ENCODE peak calls at places on chromosomes 4 and X, in four cellular contexts. U, G, R and Y are unnamed samples.

GRCh38 chrX:117633277-117633676 is 483.3 kb downstream of the KLHL13 start:
- DNase-seq in U (no peak), G (no peak), R (no peak), Y (no peak)

GRCh38 chr4:88841635-88842034 is 144.0 kb upstream of the NAP1L5 start:
- DNase-seq in U (no peak), G (no peak), R (no peak), Y (no peak)

GRCh38 chrX:116499780-116500179 is 37.0 kb upstream of the CT83 start:
- DNase-seq in U (no peak), G (no peak), R (no peak), Y (no peak)

GRCh38 chr4:151157543-151157942 is 58.1 kb downstream of the RPS3A start:
- DNase-seq in U (no peak), G (no peak), R (no peak), Y (no peak)

GRCh38 chr4:179728305-179728704 is 2286.1 kb upstream of the AGA start:
- DNase-seq in U (no peak), G (no peak), R (no peak), Y (no peak)

GRCh38 chrX:65451663-65452062 is 82.9 kb downstream of the LAS1L start:
- DNase-seq in U (peak), G (no peak), R (peak), Y (no peak)

GRCh38 chr4:72006576-72006975 is 25.2 kb upstream of the NPFFR2 start:
- DNase-seq in U (peak), G (no peak), R (peak), Y (no peak)

GRCh38 chr4:80036949-80037348 is 36.1 kb downstream of the ANTXR2 start:
- DNase-seq in U (peak), G (no peak), R (peak), Y (no peak)

GRCh38 chr4:171721937-171722336 is 91.3 kb upstream of the GALNTL6 start:
- DNase-seq in U (peak), G (no peak), R (no peak), Y (no peak)

GRCh38 chr4:173185832-173186545 is 17.4 kb downstream of the GALNT7 start:
- DNase-seq in U (no peak), G (no peak), R (no peak), Y (no peak)

GRCh38 chr4:176902710-176903323 is 110.1 kb upstream of the VEGFC start:
- DNase-seq in U (no peak), G (no peak), R (peak), Y (no peak)

GRCh38 chr4:76060506-76060905 is 14.0 kb upstream of the ART3 start:
- DNase-seq in U (no peak), G (no peak), R (no peak), Y (no peak)

GRCh38 chrX:30971761-30972603 is 82.9 kb upstream of the TAB3 start:
- DNase-seq in U (peak), G (peak), R (peak), Y (peak)

GRCh38 chr4:73740353-73740778 is at the start of gene CXCL8:
- DNase-seq in U (peak), G (no peak), R (peak), Y (no peak)

GRCh38 chr4:74152841-74153240 is 5.1 kb upstream of the MTHFD2L start:
- DNase-seq in U (no peak), G (no peak), R (peak), Y (no peak)

GRCh38 chrX:12894074-12894691 is 12.2 kb upstream of the TLR8 start:
- DNase-seq in U (peak), G (no peak), R (peak), Y (no peak)

GRCh38 chrX:12890467-12890866 is 16.0 kb upstream of the TLR8 start:
- DNase-seq in U (no peak), G (no peak), R (no peak), Y (no peak)

GRCh38 chrX:12895856-12896255 is 10.6 kb upstream of the TLR8 start:
- DNase-seq in U (no peak), G (no peak), R (no peak), Y (no peak)

GRCh38 chrX:12891167-12891566 is 15.3 kb upstream of the TLR8 start:
- DNase-seq in U (no peak), G (no peak), R (no peak), Y (no peak)

DNA sequence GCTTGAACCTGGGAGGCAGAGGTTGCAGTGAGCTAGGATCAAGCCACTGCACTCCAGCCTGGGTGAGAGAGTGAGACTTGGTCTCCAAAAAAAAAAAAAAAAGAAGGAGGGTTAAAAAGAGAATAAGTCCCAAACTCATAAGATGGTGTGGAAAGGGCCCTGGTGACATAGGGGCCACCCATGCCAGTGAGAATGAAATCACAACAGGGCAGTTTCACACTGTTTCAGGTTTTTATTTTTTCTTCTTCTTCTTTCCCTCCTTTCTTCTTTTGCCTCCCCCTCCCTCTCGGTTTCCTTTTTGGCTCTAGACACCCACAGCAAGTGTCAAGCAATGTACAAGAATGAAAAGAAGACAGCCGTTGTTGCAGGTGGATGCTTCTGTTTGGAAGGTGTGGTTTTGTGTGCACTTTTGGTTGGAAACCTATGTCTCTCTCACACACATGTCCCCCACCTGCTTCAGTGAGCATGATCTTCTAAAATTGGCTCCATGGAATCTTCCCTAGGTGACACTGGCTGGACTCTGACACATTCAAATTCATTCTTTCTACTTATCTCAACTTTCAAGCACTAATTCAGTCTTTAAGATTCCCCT is 14.4 kb upstream of the TLR8 start:
- DNase-seq in U (no peak), G (no peak), R (no peak), Y (no peak)
- H3K4ac ChIP-seq in U (no peak), G (no peak), R (no peak), Y (no peak)

GRCh38 chr4:7989654-7990053 is 50.0 kb upstream of the AFAP1 start:
- DNase-seq in U (no peak), G (no peak), R (no peak), Y (no peak)
- H3K27ac ChIP-seq in U (no peak), G (no peak), R (no peak), Y (no peak)

DNA sequence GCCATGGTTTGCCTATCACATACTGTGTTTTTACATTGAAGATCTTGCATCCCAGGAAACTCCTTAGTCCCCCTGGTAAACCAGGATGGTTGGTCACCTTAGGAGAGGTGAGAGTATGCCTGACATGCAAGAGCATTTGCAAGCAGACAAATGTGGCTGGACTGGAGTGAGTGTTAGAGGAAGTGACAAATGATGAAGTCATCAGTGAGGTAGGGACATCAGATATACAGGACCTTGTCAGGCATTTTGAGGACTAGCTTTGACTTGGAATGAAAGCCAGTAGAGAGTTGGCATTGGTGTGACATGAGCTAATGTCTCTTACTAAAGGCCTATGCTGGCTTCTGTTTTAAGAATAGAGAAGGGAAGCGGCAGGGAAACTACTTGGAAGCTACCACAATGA is 124.9 kb downstream of the FRMPD4 start:
- DNase-seq in U (peak), G (no peak), R (no peak), Y (no peak)
- H3K4ac ChIP-seq in U (no peak), G (no peak), R (no peak), Y (no peak)

GRCh38 chr4:153497091-153497531 is 31.0 kb downstream of the TMEM131L start:
- DNase-seq in U (no peak), G (no peak), R (no peak), Y (peak)

GRCh38 chr4:153497988-153498967 is 32.1 kb downstream of the TMEM131L start:
- DNase-seq in U (no peak), G (no peak), R (no peak), Y (no peak)

GRCh38 chr4:153490985-153491483 is 24.9 kb downstream of the TMEM131L start:
- DNase-seq in U (no peak), G (no peak), R (no peak), Y (no peak)

GRCh38 chr4:153495480-153496206 is 29.5 kb downstream of the TMEM131L start:
- DNase-seq in U (no peak), G (no peak), R (no peak), Y (no peak)

DNA sequence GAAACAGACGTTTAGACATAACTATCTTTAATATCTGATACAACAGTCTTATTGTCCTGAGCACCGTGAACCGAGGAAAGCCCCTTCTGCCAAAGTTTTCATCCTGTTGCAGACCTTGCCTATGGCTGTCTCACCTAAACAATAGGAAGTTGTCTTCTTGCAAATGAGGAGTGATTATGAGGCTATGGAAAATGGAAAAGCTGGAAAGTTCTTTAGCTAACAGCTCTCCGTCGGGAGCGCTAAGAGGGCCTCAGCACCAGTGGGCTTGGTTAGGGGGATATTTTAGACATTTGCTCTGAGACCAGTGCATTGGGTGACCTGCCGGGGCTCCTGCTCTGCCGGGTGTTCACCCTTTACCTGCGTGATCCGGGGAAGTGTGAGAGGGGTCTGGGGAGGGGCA is 28.4 kb downstream of the TMEM131L start:
- DNase-seq in U (no peak), G (no peak), R (no peak), Y (peak)
- H3K27ac ChIP-seq in U (no peak), G (no peak), R (no peak), Y (no peak)

GRCh38 chr4:61799794-61800193 is 599.7 kb downstream of the ADGRL3 start:
- DNase-seq in U (no peak), G (no peak), R (no peak), Y (no peak)

GRCh38 chr4:61805979-61806378 is 605.9 kb downstream of the ADGRL3 start:
- DNase-seq in U (no peak), G (no peak), R (no peak), Y (no peak)

DNA sequence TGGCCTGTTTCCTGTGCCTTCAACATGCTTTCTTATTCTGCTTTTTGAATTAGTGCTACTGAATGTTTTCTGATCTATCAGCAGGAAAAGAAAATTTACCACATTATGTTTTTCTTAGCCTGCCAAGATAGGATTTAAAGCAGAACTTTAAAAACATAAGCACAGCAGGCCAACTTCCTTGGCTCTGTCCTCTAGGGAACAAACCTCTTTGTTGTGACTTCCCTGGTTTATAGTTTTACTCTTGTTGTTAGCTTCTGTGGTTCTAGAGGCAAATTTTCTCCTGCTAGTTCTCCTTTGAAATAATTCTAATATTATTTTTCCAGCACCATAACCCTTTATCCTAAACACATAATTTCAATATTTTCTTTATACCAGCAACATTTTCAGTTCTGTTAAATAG is 605.1 kb downstream of the ADGRL3 start:
- DNase-seq in U (no peak), G (no peak), R (no peak), Y (no peak)
- H3K4ac ChIP-seq in U (no peak), G (no peak), R (no peak), Y (no peak)

GRCh38 chr4:186266699-186267467 is 894 bp downstream of the F11 start:
- DNase-seq in U (no peak), G (peak), R (peak), Y (no peak)

GRCh38 chr4:186265683-186266648 is at the start of gene F11:
- DNase-seq in U (no peak), G (peak), R (no peak), Y (no peak)

GRCh38 chr4:186272699-186273370 is 6.8 kb downstream of the F11 start:
- DNase-seq in U (no peak), G (no peak), R (no peak), Y (no peak)

GRCh38 chr4:186271279-186271678 is 5.3 kb downstream of the F11 start:
- DNase-seq in U (no peak), G (no peak), R (no peak), Y (no peak)
- H3K27ac ChIP-seq in U (no peak), G (no peak), R (no peak), Y (no peak)

GRCh38 chr4:169256856-169257756 is 13.7 kb downstream of the SH3RF1 start:
- DNase-seq in U (no peak), G (no peak), R (peak), Y (no peak)
- H3K4ac ChIP-seq in U (peak), G (no peak), R (peak), Y (no peak)

GRCh38 chr4:158051401-158052235 is 121.2 kb downstream of the GASK1B start:
- DNase-seq in U (no peak), G (no peak), R (peak), Y (no peak)
- H3K27ac ChIP-seq in U (no peak), G (no peak), R (peak), Y (no peak)

DNA sequence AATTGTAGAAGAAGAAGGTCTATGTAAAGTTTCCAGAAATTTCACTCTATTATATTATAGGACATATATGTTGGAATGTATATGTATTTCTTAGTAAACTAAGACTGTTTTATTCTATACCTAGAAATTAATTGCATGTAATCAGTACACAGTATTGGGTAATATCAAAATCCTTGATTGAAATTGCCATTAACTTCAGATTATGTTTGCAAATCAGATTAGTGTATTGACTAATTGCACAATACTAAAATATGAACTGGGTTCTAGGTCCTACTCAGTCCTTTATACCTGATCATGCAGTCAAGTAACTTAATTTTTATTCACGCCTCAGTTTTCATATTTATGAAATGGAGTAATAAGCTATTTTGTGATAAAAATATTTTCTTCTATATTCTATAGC is 950.3 kb upstream of the ADGRL3 start:
- DNase-seq in U (no peak), G (no peak), R (no peak), Y (no peak)
- H3K4ac ChIP-seq in U (no peak), G (no peak), R (no peak), Y (no peak)

GRCh38 chrX:1011632-1012283 is 200.7 kb downstream of the CRLF2 start:
- DNase-seq in U (no peak), G (no peak), R (no peak), Y (no peak)
- H3K27ac ChIP-seq in U (no peak), G (no peak), R (no peak), Y (no peak)